ENCODE peak calls at places on chromosomes 12 and 14, in four cellular contexts. G, J, A and V are unnamed samples.

GRCh38 chr14:50790568-50790967 is 40.4 kb downstream of the NIN start:
- DNase-seq in A (no peak), J (no peak), G (no peak), V (no peak)

GRCh38 chr12:47299586-47299985 is 219.8 kb upstream of the AMIGO2 start:
- DNase-seq in G (no peak), A (no peak), J (no peak), V (no peak)

GRCh38 chr12:65860584-65860983 is 36.3 kb downstream of the HMGA2 start:
- DNase-seq in A (no peak), G (no peak), J (no peak), V (no peak)

GRCh38 chr14:60777856-60778578 is 43.5 kb downstream of the MNAT1 start:
- DNase-seq in G (no peak), A (no peak), J (no peak), V (no peak)

GRCh38 chr14:99728231-99728920 is 44.3 kb downstream of the CYP46A1 start:
- DNase-seq in G (no peak), A (peak), J (no peak), V (no peak)

GRCh38 chr12:27549801-27550652 is 26.0 kb downstream of the PPFIBP1 start:
- DNase-seq in A (no peak), G (peak), J (peak), V (peak)

GRCh38 chr14:68146812-68147211 is 327.2 kb downstream of the RAD51B start:
- DNase-seq in J (no peak), G (no peak), A (no peak), V (no peak)

GRCh38 chr14:95431199-95432145 is 85.0 kb downstream of the SYNE3 start:
- DNase-seq in A (no peak), G (no peak), J (peak), V (peak)

GRCh38 chr12:105474672-105475071 is 144.2 kb downstream of the C12orf75 start:
- DNase-seq in J (no peak), G (no peak), A (no peak), V (no peak)

GRCh38 chr14:52873694-52874093 is 77.2 kb downstream of the FERMT2 start:
- DNase-seq in J (no peak), A (no peak), G (peak), V (no peak)

GRCh38 chr14:91374897-91375747 is 42.5 kb downstream of the CCDC88C start:
- DNase-seq in A (peak), G (no peak), J (peak), V (peak)

GRCh38 chr12:57129311-57130288 is 1.3 kb downstream of the LRP1 start:
- DNase-seq in J (no peak), A (no peak), G (peak), V (no peak)

GRCh38 chr12:107092669-107093546 is 441 bp downstream of the CRY1 start:
- DNase-seq in J (peak), A (peak), G (peak), V (peak)

GRCh38 chr14:94375552-94376107 is 12.8 kb downstream of the SERPINA1 start:
- DNase-seq in J (no peak), G (no peak), A (no peak), V (no peak)

GRCh38 chr14:78581222-78581621 is 411.0 kb downstream of the NRXN3 start:
- DNase-seq in A (no peak), J (no peak), G (no peak), V (no peak)

GRCh38 chr14:92553456-92553855 is 39.9 kb downstream of the RIN3 start:
- DNase-seq in J (no peak), G (peak), A (no peak), V (peak)